ENCODE peak calls at places on chromosomes 2 and 18, in ten cellular contexts. A is AG09319; E is hippocampal formation; V is fibroblast of the aortic adventitia; S is activated T-cell treated with anti-CD3 and anti-CD28 coated beads for 24 hours; Z is GM12878; F is cerebellum; L is stimulated activated CD4-positive, alpha-beta T cell treated with anti-CD3 and anti-CD28 coated beads, Interleukin-2, amount 100 ng/mL, for 48 hours; U is NCI-H510A treated with DMSO at 0.1 percent for 48 hours; Y is endothelial cell. B is an unnamed sample.

GRCh38 chr18:47287911-47288635 is 36.6 kb upstream of the SKOR2 start:
- DNase-seq in E (no peak), Z (no peak), S (no peak), F (no peak), V (no peak), Y (no peak), A (no peak), L (no peak), U (no peak), B (no peak)

GRCh38 chr18:35172451-35173035 is 68.3 kb upstream of the ZNF397 start:
- DNase-seq in Z (no peak), L (no peak), E (no peak), V (no peak), F (no peak), A (no peak), U (peak), Y (no peak), S (no peak), B (no peak)

GRCh38 chr18:31554776-31555175 is 36.9 kb upstream of the TTR start:
- DNase-seq in F (no peak), A (no peak), V (no peak), S (no peak), U (no peak), E (no peak), Z (no peak), L (no peak), Y (no peak), B (no peak)

GRCh38 chr2:17620280-17620679 is 79.8 kb downstream of the VSNL1 start:
- DNase-seq in V (peak), L (no peak), Z (no peak), A (no peak), Y (no peak), U (no peak), S (no peak), F (peak), E (no peak), B (no peak)

GRCh38 chr2:1496394-1496821 is 83.1 kb downstream of the TPO start:
- DNase-seq in Y (no peak), Z (no peak), V (no peak), A (no peak), S (no peak), L (no peak), U (no peak), F (no peak), E (no peak), B (no peak)

GRCh38 chr2:181466661-181467576 is 9.7 kb downstream of the ITGA4 start:
- DNase-seq in Z (no peak), U (peak), V (peak), S (peak), L (peak), Y (peak), A (no peak), F (no peak), E (peak), B (no peak)

GRCh38 chr2:229731916-229732315 is 17.6 kb upstream of the DNER start:
- DNase-seq in E (no peak), Z (no peak), Y (no peak), A (peak), V (peak), L (no peak), U (no peak), F (no peak), S (no peak), B (no peak)

GRCh38 chr2:15169326-15170038 is 391.7 kb downstream of the NBAS start:
- DNase-seq in F (no peak), L (no peak), U (no peak), V (peak), S (no peak), Z (no peak), Y (no peak), A (peak), E (no peak), B (no peak)

GRCh38 chr2:218368621-218369153 is 12.0 kb downstream of the CATIP start:
- DNase-seq in S (no peak), Z (no peak), L (no peak), V (no peak), A (no peak), F (peak), Y (no peak), E (no peak), U (peak), B (no peak)

GRCh38 chr18:32468147-32468845 is 2.4 kb downstream of the GAREM1 start:
- DNase-seq in V (peak), S (no peak), L (no peak), Z (no peak), F (no peak), E (no peak), Y (no peak), U (no peak), A (no peak), B (no peak)